ENCODE peak calls at places on chromosomes 16 and 17, in seven cellular contexts. S is ovary; H is GM10248; P is Caco-2; W is Jurkat, Clone E6-1; Q is ecto neural progenitor cell; M is activated CD8-positive, alpha-beta T cell treated with anti-CD3 and anti-CD28 coated beads for 36 hours. J is an unnamed sample.

GRCh38 chr17:47955497-47956461 is 1.9 kb downstream of the PRR15L start:
- DNase-seq in S (no peak), H (no peak), P (no peak), W (no peak), Q (no peak), M (no peak), J (no peak)

GRCh38 chr17:17790673-17791464 is 45.9 kb downstream of the SREBF1 start:
- DNase-seq in S (no peak), H (no peak), P (no peak), W (no peak), Q (no peak), M (no peak), J (no peak)

GRCh38 chr17:50171371-50172071 is 5.7 kb downstream of the SGCA start:
- DNase-seq in S (no peak), H (no peak), P (no peak), W (no peak), Q (no peak), M (no peak), J (no peak)

GRCh38 chr17:74521701-74522201 is 9.5 kb downstream of the CD300LB start:
- DNase-seq in S (no peak), H (peak), P (no peak), W (no peak), Q (no peak), M (peak), J (no peak)

GRCh38 chr16:2692251-2692947 is 10.1 kb downstream of the KCTD5 start:
- DNase-seq in S (no peak), H (no peak), P (no peak), W (no peak), Q (no peak), M (no peak), J (no peak)

GRCh38 chr17:77125432-77125901 is 15.3 kb upstream of the SEC14L1 start:
- DNase-seq in S (no peak), H (no peak), P (peak), W (no peak), Q (no peak), M (no peak), J (peak)

GRCh38 chr16:776824-777223 is 11.4 kb downstream of the RPUSD1 start:
- DNase-seq in S (no peak), H (no peak), P (no peak), W (no peak), Q (no peak), M (no peak), J (no peak)

GRCh38 chr17:49074851-49075540 is 57.6 kb upstream of the B4GALNT2 start:
- DNase-seq in S (no peak), H (no peak), P (no peak), W (no peak), Q (no peak), M (no peak), J (no peak)

GRCh38 chr16:87874639-87875472 is 5.5 kb upstream of the SLC7A5 start:
- DNase-seq in S (no peak), H (peak), P (no peak), W (peak), Q (no peak), M (peak), J (no peak)

GRCh38 chr16:35629001-35629400 is 2169.6 kb downstream of the TP53TG3F start:
- DNase-seq in S (no peak), H (no peak), P (peak), W (no peak), Q (no peak), M (no peak), J (no peak)

GRCh38 chr16:7487896-7488295 is 155.3 kb downstream of the RBFOX1 start:
- DNase-seq in S (no peak), H (no peak), P (no peak), W (no peak), Q (no peak), M (no peak), J (no peak)

GRCh38 chr17:40341808-40342574 is 22.5 kb downstream of the GJD3 start:
- DNase-seq in S (peak), H (no peak), P (peak), W (no peak), Q (peak), M (no peak), J (peak)

GRCh38 chr16:49369638-49370219 is 3.9 kb upstream of the C16orf78 start:
- DNase-seq in S (no peak), H (no peak), P (no peak), W (no peak), Q (no peak), M (no peak), J (no peak)

GRCh38 chr17:1197781-1198490 is 18.2 kb upstream of the ABR start:
- DNase-seq in S (peak), H (peak), P (no peak), W (peak), Q (peak), M (peak), J (no peak)

GRCh38 chr17:55453836-55454557 is 32.4 kb upstream of the MMD start:
- DNase-seq in S (no peak), H (no peak), P (no peak), W (no peak), Q (no peak), M (no peak), J (no peak)

GRCh38 chr16:30747331-30747730 is 894 bp upstream of the PHKG2 start:
- DNase-seq in S (no peak), H (no peak), P (no peak), W (no peak), Q (no peak), M (no peak), J (no peak)

GRCh38 chr17:78225088-78225865 is 6.2 kb upstream of the TMEM235 start:
- DNase-seq in S (no peak), H (no peak), P (no peak), W (no peak), Q (no peak), M (no peak), J (no peak)

GRCh38 chr17:70261170-70261569 is 91.8 kb downstream of the KCNJ2 start:
- DNase-seq in S (no peak), H (no peak), P (no peak), W (no peak), Q (no peak), M (no peak), J (no peak)

GRCh38 chr17:44763170-44763569 is 4.4 kb downstream of the ADAM11 start:
- DNase-seq in S (no peak), H (no peak), P (no peak), W (no peak), Q (no peak), M (no peak), J (no peak)

GRCh38 chr16:85225291-85225690 is 113.0 kb upstream of the CIBAR2 start:
- DNase-seq in S (no peak), H (no peak), P (no peak), W (no peak), Q (no peak), M (no peak), J (no peak)

GRCh38 chr16:15775209-15775608 is 81.6 kb downstream of the MYH11 start:
- DNase-seq in S (no peak), H (no peak), P (no peak), W (peak), Q (no peak), M (no peak), J (no peak)